ENCODE peak calls at places on chromosomes 4 and X, in seven cellular contexts. G is dorsolateral prefrontal cortex, W is left ventricle myocardium inferior, K is AG04450, Q is breast epithelium, R is heart left ventricle, I is cardiac fibroblast. M is an unnamed sample.

GRCh38 chrX:120549483-120550452 is 11.0 kb downstream of the CUL4B start:
- DNase-seq in I (peak; percentile 91), Q (no peak), W (no peak), G (no peak), R (no peak), K (peak; percentile 66), M (no peak)

GRCh38 chr4:102823464-102823863 is 3.9 kb downstream of the UBE2D3 start:
- DNase-seq in I (no peak), R (no peak), K (no peak), W (no peak), Q (no peak), G (no peak), M (no peak)

GRCh38 chr4:14837860-14838259 is 164.4 kb upstream of the CPEB2 start:
- DNase-seq in K (no peak), W (no peak), G (no peak), R (no peak), I (no peak), Q (no peak), M (peak; percentile 32)

GRCh38 chr4:22515888-22516541 is at the start of gene ADGRA3:
- DNase-seq in Q (peak; percentile 67), W (peak; percentile 79), I (peak; percentile 60), K (no peak), R (peak; percentile 82), G (peak; percentile 61), M (peak; percentile 77)

GRCh38 chr4:1735215-1735614 is 13.9 kb downstream of the TACC3 start:
- DNase-seq in Q (no peak), I (no peak), W (no peak), R (no peak), G (no peak), K (no peak), M (no peak)

GRCh38 chrX:110915120-110915519 is 119.5 kb upstream of the CHRDL1 start:
- DNase-seq in G (no peak), I (peak; percentile 33), Q (no peak), K (peak; percentile 4), R (no peak), W (no peak), M (no peak)

GRCh38 chr4:44415251-44415650 is 33.4 kb downstream of the KCTD8 start:
- DNase-seq in W (no peak), I (no peak), R (no peak), K (no peak), Q (no peak), G (no peak), M (no peak)

GRCh38 chrX:33840176-33840575 is 291.9 kb downstream of the FAM47A start:
- DNase-seq in Q (no peak), W (no peak), R (no peak), G (no peak), K (no peak), I (no peak), M (no peak)

GRCh38 chr4:75038376-75038775 is 105.5 kb downstream of the PARM1 start:
- DNase-seq in I (no peak), K (no peak), G (no peak), R (no peak), Q (no peak), W (no peak), M (no peak)

GRCh38 chr4:77493829-77494551 is 111.6 kb upstream of the CXCL13 start:
- DNase-seq in Q (no peak), R (no peak), I (no peak), K (no peak), G (no peak), W (no peak), M (peak; percentile 10)

GRCh38 chrX:118324588-118324987 is 21.3 kb upstream of the WDR44 start:
- DNase-seq in Q (no peak), G (no peak), K (no peak), R (no peak), W (no peak), I (no peak), M (no peak)

GRCh38 chr4:172142331-172142738 is 329.1 kb downstream of the GALNTL6 start:
- DNase-seq in K (no peak), Q (no peak), R (no peak), G (no peak), I (peak; percentile 18), W (no peak), M (no peak)

GRCh38 chr4:101977096-101977495 is 186.6 kb downstream of the BANK1 start:
- DNase-seq in I (peak; percentile 98), G (peak; percentile 63), Q (no peak), W (no peak), R (no peak), K (peak; percentile 74), M (no peak)

GRCh38 chrX:20112022-20112421 is 4.7 kb downstream of the MAP7D2 start:
- DNase-seq in Q (no peak), K (no peak), W (no peak), G (no peak), I (no peak), R (no peak), M (no peak)

GRCh38 chr4:67700119-67700873 is 659 bp downstream of the UBA6 start:
- DNase-seq in R (no peak), I (peak; percentile 41), Q (no peak), W (no peak), K (no peak), G (no peak), M (peak; percentile 54)

GRCh38 chr4:108592674-108592986 is 27.7 kb upstream of the RPL34 start:
- DNase-seq in R (no peak), K (no peak), Q (no peak), W (no peak), I (peak; percentile 17), G (no peak), M (no peak)

GRCh38 chr4:175614880-175615279 is 197.2 kb downstream of the GPM6A start:
- DNase-seq in I (no peak), Q (no peak), W (no peak), R (no peak), G (peak; percentile 30), K (no peak), M (peak; percentile 1)

GRCh38 chr4:153537493-153537960 is 71.4 kb downstream of the TMEM131L start:
- DNase-seq in Q (no peak), R (no peak), G (no peak), I (no peak), W (no peak), K (no peak), M (no peak)

GRCh38 chr4:153538408-153539057 is 72.4 kb downstream of the TMEM131L start:
- DNase-seq in K (no peak), W (peak; percentile 47), I (peak; percentile 39), G (no peak), R (no peak), Q (no peak), M (no peak)

GRCh38 chr4:153533387-153533786 is 67.2 kb downstream of the TMEM131L start:
- DNase-seq in R (no peak), W (no peak), K (no peak), G (no peak), Q (no peak), I (no peak), M (no peak)

GRCh38 chr4:153534792-153535629 is 68.9 kb downstream of the TMEM131L start:
- DNase-seq in Q (no peak), W (no peak), R (no peak), G (no peak), I (no peak), K (no peak), M (no peak)

DNA sequence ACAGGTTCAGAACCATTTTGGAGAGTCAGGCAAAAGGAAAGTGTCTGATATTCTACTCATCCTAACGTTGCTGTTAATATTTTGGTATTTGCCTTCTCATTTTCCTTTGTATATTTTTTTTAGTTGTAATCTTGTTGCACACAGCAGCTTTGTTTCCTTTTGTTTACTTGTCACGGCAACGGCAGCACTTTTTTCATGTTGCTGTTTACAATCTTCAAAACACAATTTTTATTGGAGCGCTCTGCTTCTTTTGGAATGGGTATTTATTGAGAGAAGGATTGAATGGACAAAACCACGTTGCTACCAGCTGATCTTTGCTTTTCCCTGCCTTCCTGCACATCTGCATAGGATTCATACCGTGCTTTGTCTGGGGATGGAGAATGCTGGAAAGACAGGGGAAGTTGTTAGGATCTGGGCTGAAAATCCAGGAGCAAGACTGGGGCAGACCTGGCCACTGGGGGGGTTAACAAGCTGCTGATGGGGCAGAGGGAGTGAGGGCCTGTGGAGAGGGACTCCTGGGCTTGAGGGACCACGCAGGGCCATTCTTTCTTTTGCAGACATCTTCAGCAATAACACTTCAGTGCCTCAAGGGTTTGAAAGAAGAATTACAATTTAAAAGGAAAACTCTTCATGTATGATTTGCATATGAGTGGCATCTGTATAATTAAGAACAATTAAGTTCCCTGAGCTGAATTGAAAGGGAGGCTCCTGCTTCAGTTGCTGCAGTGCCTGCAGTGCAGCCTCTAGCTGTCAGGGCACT is 69.8 kb downstream of the TMEM131L start:
- DNase-seq in Q (no peak), I (peak; percentile 36), R (no peak), W (no peak), G (no peak), K (no peak), M (no peak)
- TF ChIP-seq CTCF in Q (no peak), I (no peak), R (no peak), W (no peak), G (no peak), K (no peak), M (no peak)

GRCh38 chr4:4227510-4228355 is 1.0 kb upstream of the OTOP1 start:
- DNase-seq in W (no peak), K (no peak), Q (no peak), G (no peak), I (no peak), R (no peak), M (no peak)
- H3K4me3 ChIP-seq in W (no peak overlapping the region), K (no peak overlapping the region), Q (no peak overlapping the region), G (no peak overlapping the region), I (no peak overlapping the region), R (no peak overlapping the region), M (no peak overlapping the region)

GRCh38 chr4:183601381-183601780 is 57.6 kb downstream of the RWDD4 start:
- DNase-seq in I (no peak), W (no peak), R (no peak), K (no peak), G (no peak), Q (no peak), M (no peak)

GRCh38 chr4:183599284-183599683 is 59.7 kb downstream of the RWDD4 start:
- DNase-seq in R (no peak), Q (no peak), I (no peak), G (no peak), W (no peak), K (no peak), M (no peak)

GRCh38 chr4:183599690-183600089 is 59.3 kb downstream of the RWDD4 start:
- DNase-seq in W (no peak), K (no peak), R (no peak), Q (no peak), G (no peak), I (no peak), M (peak; percentile 21)

GRCh38 chr4:183600189-183600685 is 58.7 kb downstream of the RWDD4 start:
- DNase-seq in I (peak; percentile 27), Q (no peak), R (no peak), W (no peak), G (no peak), K (no peak), M (peak; percentile 9)

GRCh38 chr4:183602444-183603102 is 56.4 kb downstream of the RWDD4 start:
- DNase-seq in Q (no peak), W (no peak), I (peak; percentile 52), R (no peak), G (no peak), K (no peak), M (peak; percentile 20)
- TF ChIP-seq CTCF in Q (peak; percentile 23), W (peak; percentile 57), I (peak; percentile 40), R (peak; percentile 46), G (peak; percentile 46), K (peak; percentile 57), M (no peak)

GRCh38 chrX:154516655-154517100 is 646 bp upstream of the FAM3A start:
- DNase-seq in R (no peak), I (peak; percentile 61), K (no peak), W (no peak), G (no peak), Q (no peak), M (no peak)
- H3K4me3 ChIP-seq in R (peak overlapping the region; percentile 72), I (peak overlapping the region; percentile 11), K (peak overlapping the region; percentile 50), W (peak overlapping the region; percentile 78), G (peak overlapping the region; percentile 73), Q (peak overlapping the region; percentile 66), M (peak overlapping the region; percentile 74)